ENCODE peak calls at places on chromosomes 5 and 9, in four cellular contexts. D is transverse colon, U is ELF-1, B is left cardiac atrium. O is an unnamed sample.

GRCh38 chr5:1484416-1485319 is 39.1 kb downstream of the LPCAT1 start:
- DNase-seq in U (no peak), B (no peak), D (no peak), O (no peak)

GRCh38 chr9:8346291-8346690 is 546.7 kb upstream of the DMAC1 start:
- DNase-seq in D (no peak), B (no peak), U (no peak), O (no peak)

GRCh38 chr5:53092242-53092641 is 17.3 kb downstream of the MOCS2 start:
- DNase-seq in D (no peak), B (no peak), U (no peak), O (no peak)

GRCh38 chr5:160262151-160262550 is 32.8 kb downstream of the FABP6 start:
- DNase-seq in B (no peak), U (peak), D (no peak), O (peak)

GRCh38 chr9:34719021-34719768 is 9.3 kb upstream of the CCL21 start:
- DNase-seq in D (no peak), B (no peak), U (no peak), O (no peak)

GRCh38 chr9:89635007-89635742 is 30.4 kb downstream of the GADD45G start:
- DNase-seq in B (no peak), D (no peak), U (no peak), O (no peak)

GRCh38 chr9:93659044-93659836 is 82.9 kb downstream of the PHF2 start:
- DNase-seq in U (no peak), B (peak), D (peak), O (no peak)

GRCh38 chr9:121620777-121621437 is 30.5 kb upstream of the DAB2IP start:
- DNase-seq in B (no peak), U (peak), D (no peak), O (peak)

GRCh38 chr9:132175431-132175830 is 13.6 kb downstream of the NTNG2 start:
- DNase-seq in B (no peak), D (no peak), U (no peak), O (no peak)